ENCODE peak calls at places on chromosomes 1 and 21, in ten cellular contexts. Y is choroid plexus epithelial cell, P is SK-N-SH, I is A549, L is AG04450, U is heart right ventricle, Z is gastrocnemius medialis, O is left ventricle myocardium inferior, C is psoas muscle, J is nephron progenitor cell. Q is an unnamed sample.

GRCh38 chr1:231862611-231863010 is 236.0 kb downstream of the DISC1 start:
- DNase-seq in L (no peak), Z (peak; percentile 48), O (peak; percentile 33), Y (no peak), P (no peak), J (no peak), I (no peak), U (no peak), C (no peak), Q (no peak)

GRCh38 chr1:101244842-101245574 is 8.2 kb downstream of the S1PR1 start:
- DNase-seq in Y (no peak), U (no peak), O (no peak), I (no peak), J (no peak), Z (no peak), L (no peak), C (no peak), P (no peak), Q (no peak)

GRCh38 chr1:93353286-93353685 is 7.6 kb downstream of the DR1 start:
- DNase-seq in J (no peak), P (no peak), O (no peak), I (no peak), C (no peak), Z (no peak), Y (peak; percentile 36), L (no peak), U (no peak), Q (peak; percentile 75)

GRCh38 chr1:55073187-55073916 is 34.0 kb downstream of the PCSK9 start:
- DNase-seq in P (no peak), J (no peak), U (no peak), O (no peak), L (no peak), I (no peak), C (no peak), Y (no peak), Z (peak; percentile 63), Q (no peak)

GRCh38 chr1:22123901-22124404 is 18.9 kb downstream of the WNT4 start:
- DNase-seq in J (no peak), L (no peak), O (no peak), Y (no peak), C (no peak), P (peak; percentile 11), U (no peak), I (no peak), Z (no peak), Q (no peak)

GRCh38 chr1:246040200-246040890 is 466.7 kb downstream of the SMYD3 start:
- DNase-seq in Z (no peak), J (no peak), L (no peak), P (no peak), C (no peak), U (no peak), Y (no peak), O (no peak), I (no peak), Q (no peak)

GRCh38 chr1:19765623-19766022 is 34.1 kb downstream of the TMCO4 start:
- DNase-seq in Z (no peak), Y (peak; percentile 94), I (peak; percentile 58), O (no peak), U (no peak), L (peak; percentile 67), C (no peak), P (no peak), J (peak; percentile 15), Q (peak; percentile 92)

GRCh38 chr1:48492392-48492791 is 20.4 kb upstream of the SPATA6 start:
- DNase-seq in C (peak; percentile 19), J (no peak), O (no peak), Y (no peak), U (no peak), L (no peak), P (no peak), I (no peak), Z (no peak), Q (no peak)

GRCh38 chr1:54158071-54158470 is 5.3 kb upstream of the CDCP2 start:
- DNase-seq in U (no peak), C (peak; percentile 29), Z (no peak), I (peak; percentile 38), Y (no peak), O (no peak), P (no peak), J (no peak), L (no peak), Q (peak; percentile 26)

GRCh38 chr1:155126494-155127104 is 1.1 kb upstream of the EFNA1 start:
- DNase-seq in Z (no peak), Y (peak; percentile 48), L (no peak), P (peak; percentile 56), O (peak; percentile 29), C (no peak), I (peak; percentile 74), J (peak; percentile 61), U (peak; percentile 29), Q (peak; percentile 14)

GRCh38 chr1:9155879-9156278 is 27.0 kb upstream of the GPR157 start:
- DNase-seq in P (no peak), C (no peak), U (no peak), J (no peak), Z (no peak), L (no peak), O (no peak), I (no peak), Y (no peak), Q (no peak)

GRCh38 chr1:205191127-205191577 is 20.4 kb downstream of the DSTYK start:
- DNase-seq in P (no peak), Y (no peak), O (no peak), U (no peak), I (no peak), L (no peak), C (no peak), J (no peak), Z (no peak), Q (peak; percentile 72)

GRCh38 chr1:175303308-175303707 is 110.7 kb upstream of the KIAA0040 start:
- DNase-seq in L (no peak), O (no peak), U (no peak), C (no peak), I (no peak), P (no peak), Y (no peak), J (no peak), Z (no peak), Q (no peak)

GRCh38 chr1:50023292-50024159 is at the start of gene AGBL4:
- DNase-seq in P (peak; percentile 93), O (peak; percentile 55), L (no peak), J (peak; percentile 57), Z (no peak), I (peak; percentile 16), U (peak; percentile 64), C (peak; percentile 48), Y (peak; percentile 5), Q (peak; percentile 4)

GRCh38 chr1:93304716-93305138 is 41.0 kb upstream of the DR1 start:
- DNase-seq in C (no peak), Y (peak; percentile 87), O (no peak), P (peak; percentile 63), Z (no peak), U (no peak), J (peak; percentile 27), I (peak; percentile 58), L (peak; percentile 48), Q (peak; percentile 74)

GRCh38 chr21:44428281-44428942 is 26.9 kb upstream of the LRRC3 start:
- DNase-seq in Z (peak; percentile 3), P (peak; percentile 35), Y (no peak), L (no peak), C (no peak), I (peak; percentile 83), O (no peak), U (no peak), J (no peak), Q (no peak)

GRCh38 chr1:226948480-226948879 is 8.4 kb downstream of the COQ8A start:
- DNase-seq in J (no peak), L (no peak), P (no peak), Z (no peak), I (no peak), O (no peak), Y (no peak), C (no peak), U (no peak), Q (no peak)

GRCh38 chr1:224734261-224734935 is 118.3 kb downstream of the CNIH3 start:
- DNase-seq in L (no peak), Y (no peak), C (no peak), I (no peak), O (no peak), P (no peak), Z (no peak), U (no peak), J (no peak), Q (no peak)

GRCh38 chr21:17554619-17555472 is 42.0 kb downstream of the CXADR start:
- DNase-seq in Y (no peak), I (peak; percentile 27), U (no peak), L (no peak), O (no peak), P (peak; percentile 61), J (no peak), Z (no peak), C (no peak), Q (peak; percentile 5)
- TF ChIP-seq CTCF in Y (no peak), I (peak; percentile 53), U (no peak), L (peak; percentile 46), O (peak; percentile 27), P (peak; percentile 61), J (peak; percentile 38), Z (peak; percentile 19), C (peak; percentile 4), Q (peak; percentile 46)

DNA sequence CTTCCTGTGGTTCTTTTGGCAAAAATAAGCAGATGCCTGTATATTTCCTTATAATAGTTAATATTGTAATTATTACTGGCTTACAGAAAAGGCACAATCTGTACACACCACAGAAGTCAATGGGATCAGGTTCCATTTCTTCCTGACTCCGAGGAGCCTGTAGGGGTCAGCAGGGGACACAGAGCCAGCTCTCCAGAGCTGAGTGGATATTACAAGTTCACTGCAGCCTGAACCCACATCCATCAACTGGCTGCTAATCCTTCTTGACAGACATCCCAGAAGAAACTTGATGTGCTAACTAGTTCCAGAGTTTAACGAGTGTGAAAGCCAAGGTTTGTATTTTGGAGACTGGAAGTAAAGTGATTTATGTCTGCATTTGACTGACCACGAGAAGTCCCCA is 203.8 kb downstream of the LMX1A start:
- DNase-seq in U (no peak), J (peak; percentile 57), O (no peak), Y (no peak), Z (peak; percentile 52), C (no peak), P (peak; percentile 5), I (peak; percentile 11), L (no peak), Q (no peak)
- TF ChIP-seq CTCF in U (no peak), J (peak; percentile 51), O (peak; percentile 41), Y (no peak), Z (peak; percentile 41), C (peak; percentile 43), P (no peak), I (peak; percentile 16), L (no peak), Q (peak; percentile 13)

GRCh38 chr1:1399187-1399869 is at the start of gene CCNL2:
- DNase-seq in O (peak; percentile 99), Z (peak; percentile 98), U (peak; percentile 100), P (peak; percentile 99), Y (peak; percentile 99), L (peak; percentile 97), I (peak; percentile 97), C (peak; percentile 99), J (peak; percentile 100), Q (peak; percentile 99)
- TF ChIP-seq CTCF in O (peak; percentile 76), Z (peak; percentile 82), U (peak; percentile 18), P (peak; percentile 53), Y (peak; percentile 53), L (peak; percentile 64), I (peak; percentile 7), C (peak; percentile 62), J (peak; percentile 51), Q (peak; percentile 52)

DNA sequence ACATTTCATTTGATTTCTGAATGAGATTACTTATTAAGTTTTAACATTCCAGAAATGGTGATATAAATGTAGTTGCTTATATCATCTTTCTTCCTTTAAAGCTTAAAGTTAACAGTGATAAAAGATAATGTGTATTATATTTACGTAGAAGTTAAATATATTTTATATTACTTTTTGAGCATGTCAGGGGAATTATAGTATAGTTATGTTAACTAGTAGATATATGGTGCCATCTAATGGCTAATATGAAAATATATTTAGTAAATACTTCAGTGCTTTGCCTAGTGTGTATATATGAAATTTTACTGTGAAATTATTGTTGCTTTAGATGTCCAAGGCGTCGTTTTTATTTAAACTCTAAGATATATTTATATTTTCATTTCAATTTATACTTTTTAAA is 51.5 kb downstream of the SYT14 start:
- DNase-seq in Y (peak; percentile 35), P (peak; percentile 28), Z (no peak), L (no peak), O (no peak), U (no peak), J (no peak), I (peak; percentile 4), C (no peak), Q (peak; percentile 19)
- TF ChIP-seq CTCF in Y (peak; percentile 40), P (peak; percentile 61), Z (peak; percentile 20), L (peak; percentile 27), O (peak; percentile 49), U (peak; percentile 6), J (no peak), I (peak; percentile 32), C (peak; percentile 32), Q (peak; percentile 53)